ENCODE peak calls at places on chromosomes 11 and 22, in eight cellular contexts. V, S, A, D, N, Q, E and H are unnamed samples.

GRCh38 chr11:109745996-109746625 is 324.1 kb downstream of the C11orf87 start:
- DNase-seq in Q (no peak), D (no peak), N (no peak), V (no peak), E (no peak), S (no peak), A (no peak), H (no peak)

GRCh38 chr11:3885855-3886254 is 30.4 kb downstream of the STIM1 start:
- DNase-seq in S (no peak), V (no peak), E (no peak), Q (no peak), N (no peak), D (no peak), A (no peak), H (no peak)

GRCh38 chr11:92122561-92122960 is 102.1 kb upstream of the FAT3 start:
- DNase-seq in N (no peak), D (no peak), S (peak), E (no peak), V (no peak), Q (peak), A (no peak), H (no peak)

GRCh38 chr22:23752090-23752691 is 1.3 kb upstream of the ZNF70 start:
- DNase-seq in E (no peak), A (no peak), N (no peak), Q (no peak), D (no peak), V (no peak), S (no peak), H (no peak)

GRCh38 chr11:72814139-72814830 is at the start of gene ATG16L2:
- DNase-seq in E (peak), A (peak), N (peak), S (peak), V (peak), D (peak), Q (peak), H (peak)

GRCh38 chr11:8732276-8732675 is 49.7 kb downstream of the RPL27A start:
- DNase-seq in D (no peak), Q (no peak), N (no peak), V (no peak), E (no peak), A (no peak), S (peak), H (no peak)

GRCh38 chr22:48560389-48560751 is 1267.3 kb downstream of the BRD1 start:
- DNase-seq in V (no peak), N (no peak), S (no peak), E (no peak), D (no peak), A (no peak), Q (no peak), H (no peak)

GRCh38 chr22:46546466-46547178 is 9.2 kb upstream of the CELSR1 start:
- DNase-seq in Q (peak), A (no peak), S (peak), N (no peak), D (no peak), V (no peak), E (no peak), H (no peak)

GRCh38 chr22:36757608-36758220 is 18.2 kb downstream of the IFT27 start:
- DNase-seq in Q (peak), V (peak), S (peak), N (peak), E (peak), A (peak), D (peak), H (peak)

GRCh38 chr11:58006940-58007339 is 16.7 kb upstream of the OR9Q1 start:
- DNase-seq in E (no peak), S (peak), A (no peak), V (no peak), N (no peak), Q (no peak), D (no peak), H (no peak)

GRCh38 chr11:23540101-23540561 is 679.9 kb upstream of the CCDC179 start:
- DNase-seq in Q (peak), S (peak), V (no peak), E (peak), D (no peak), N (no peak), A (no peak), H (no peak)

GRCh38 chr11:113521737-113522517 is 46.7 kb upstream of the DRD2 start:
- DNase-seq in E (no peak), A (no peak), V (no peak), Q (no peak), N (no peak), S (peak), D (no peak), H (no peak)

GRCh38 chr11:67054851-67055523 is 1.7 kb upstream of the RHOD start:
- DNase-seq in E (no peak), V (no peak), Q (peak), A (no peak), S (peak), N (peak), D (no peak), H (peak)

GRCh38 chr11:8290122-8290810 is 26.6 kb upstream of the LMO1 start:
- DNase-seq in A (no peak), D (no peak), V (no peak), S (no peak), E (no peak), Q (no peak), N (peak), H (no peak)